ENCODE peak calls at places on chromosomes 2 and 18, in six cellular contexts. K is PC-3, V is GM12865, Y is NCI-H748 treated with DMSO at 0.1 percent for 48 hours, U is aorta, E is SK-MEL-5. X is an unnamed sample.

GRCh38 chr18:46152808-46153617 is 48.8 kb downstream of the HAUS1 start:
- DNase-seq in K (peak), V (no peak), Y (no peak), U (no peak), E (no peak), X (peak)

GRCh38 chr18:35514283-35514682 is 16.5 kb upstream of the INO80C start:
- DNase-seq in K (no peak), V (no peak), Y (no peak), U (no peak), E (no peak), X (no peak)

GRCh38 chr2:48253301-48253700 is 276.7 kb upstream of the STON1 start:
- DNase-seq in K (no peak), V (no peak), Y (no peak), U (no peak), E (no peak), X (no peak)

GRCh38 chr2:26585966-26586365 is 55.2 kb downstream of the CIB4 start:
- DNase-seq in K (no peak), V (no peak), Y (no peak), U (peak), E (no peak), X (no peak)

GRCh38 chr2:120134263-120134662 is 88.9 kb downstream of the TMEM185B start:
- DNase-seq in K (peak), V (no peak), Y (no peak), U (peak), E (no peak), X (peak)

GRCh38 chr2:62300925-62301324 is 105.0 kb downstream of the B3GNT2 start:
- DNase-seq in K (no peak), V (no peak), Y (no peak), U (no peak), E (no peak), X (no peak)

GRCh38 chr2:234951386-234952269 is at the start of gene SH3BP4:
- DNase-seq in K (peak), V (no peak), Y (peak), U (peak), E (peak), X (peak)

GRCh38 chr2:17615728-17616351 is 75.3 kb downstream of the VSNL1 start:
- DNase-seq in K (peak), V (no peak), Y (no peak), U (no peak), E (no peak), X (peak)

GRCh38 chr18:63897072-63897471 is 9.6 kb downstream of the SERPINB2 start:
- DNase-seq in K (no peak), V (no peak), Y (no peak), U (no peak), E (peak), X (no peak)

GRCh38 chr2:182115258-182115657 is 129.6 kb downstream of the PPP1R1C start:
- DNase-seq in K (peak), V (no peak), Y (no peak), U (no peak), E (no peak), X (peak)

GRCh38 chr2:109322646-109323045 is 193.6 kb downstream of the SH3RF3 start:
- DNase-seq in K (no peak), V (no peak), Y (no peak), U (no peak), E (no peak), X (no peak)

GRCh38 chr18:45874501-45875184 is 49.2 kb downstream of the SIGLEC15 start:
- DNase-seq in K (no peak), V (peak), Y (no peak), U (no peak), E (peak), X (no peak)

GRCh38 chr2:119252186-119253113 is 28.8 kb downstream of the STEAP3 start:
- DNase-seq in K (peak), V (no peak), Y (no peak), U (no peak), E (peak), X (peak)

GRCh38 chr2:16279641-16280040 is 339.3 kb downstream of the MYCN start:
- DNase-seq in K (no peak), V (no peak), Y (no peak), U (no peak), E (no peak), X (no peak)

GRCh38 chr2:222709191-222709891 is 37.9 kb downstream of the MOGAT1 start:
- DNase-seq in K (peak), V (peak), Y (peak), U (peak), E (peak), X (peak)

GRCh38 chr2:147657086-147658000 is 187.5 kb upstream of the ACVR2A start:
- DNase-seq in K (no peak), V (no peak), Y (no peak), U (no peak), E (no peak), X (no peak)

GRCh38 chr2:130165293-130166016 is 15.9 kb downstream of the SMPD4 start:
- DNase-seq in K (no peak), V (no peak), Y (no peak), U (no peak), E (no peak), X (no peak)

GRCh38 chr2:85702172-85702571 is 8.0 kb downstream of the GNLY start:
- DNase-seq in K (peak), V (no peak), Y (no peak), U (no peak), E (no peak), X (peak)

GRCh38 chr2:209525336-209525735 is 101.5 kb downstream of the MAP2 start:
- DNase-seq in K (no peak), V (no peak), Y (no peak), U (no peak), E (no peak), X (peak)

GRCh38 chr2:218648473-218649100 is 10.8 kb downstream of the ZNF142 start:
- DNase-seq in K (peak), V (peak), Y (peak), U (peak), E (peak), X (peak)

GRCh38 chr2:147398301-147398700 is 446.5 kb upstream of the ACVR2A start:
- DNase-seq in K (no peak), V (no peak), Y (no peak), U (no peak), E (no peak), X (no peak)

GRCh38 chr2:71513096-71513495 is 59.7 kb downstream of the DYSF start:
- DNase-seq in K (no peak), V (no peak), Y (no peak), U (no peak), E (no peak), X (no peak)

GRCh38 chr18:36525913-36526312 is 228.4 kb downstream of the FHOD3 start:
- DNase-seq in K (peak), V (no peak), Y (no peak), U (no peak), E (no peak), X (no peak)

GRCh38 chr2:71100195-71100964 is 29.6 kb downstream of the MCEE start:
- DNase-seq in K (peak), V (peak), Y (peak), U (no peak), E (peak), X (peak)

GRCh38 chr2:138502253-138503086 is 900 bp downstream of the SPOPL start:
- DNase-seq in K (peak), V (peak), Y (peak), U (no peak), E (no peak), X (peak)

GRCh38 chr2:42267530-42267929 is 93.5 kb downstream of the COX7A2L start:
- DNase-seq in K (no peak), V (peak), Y (no peak), U (no peak), E (no peak), X (no peak)

GRCh38 chr18:39846277-39846676 is 2108.8 kb upstream of the PIK3C3 start:
- DNase-seq in K (no peak), V (no peak), Y (no peak), U (no peak), E (no peak), X (no peak)

GRCh38 chr2:120441744-120442471 is 96.0 kb downstream of the INHBB start:
- DNase-seq in K (peak), V (no peak), Y (no peak), U (peak), E (peak), X (peak)

GRCh38 chr2:96154506-96155380 is 9.5 kb upstream of the DUSP2 start:
- DNase-seq in K (no peak), V (no peak), Y (no peak), U (peak), E (no peak), X (no peak)

GRCh38 chr2:204145197-204146190 is 208.9 kb downstream of the ICOS start:
- DNase-seq in K (peak), V (peak), Y (peak), U (peak), E (peak), X (peak)

GRCh38 chr2:175595139-175595538 is 406.9 kb downstream of the LNPK start:
- DNase-seq in K (no peak), V (no peak), Y (no peak), U (no peak), E (no peak), X (no peak)

GRCh38 chr18:48554610-48555400 is 16.0 kb downstream of the CTIF start:
- DNase-seq in K (no peak), V (no peak), Y (no peak), U (peak), E (no peak), X (no peak)

GRCh38 chr2:95379616-95379925 is 22.9 kb upstream of the FAHD2A start:
- DNase-seq in K (no peak), V (no peak), Y (no peak), U (no peak), E (no peak), X (no peak)

GRCh38 chr2:126906781-126907180 is 8.1 kb downstream of the TEX51 start:
- DNase-seq in K (no peak), V (no peak), Y (no peak), U (no peak), E (no peak), X (no peak)

GRCh38 chr2:231059756-231060155 is 3.1 kb downstream of the PSMD1 start:
- DNase-seq in K (peak), V (no peak), Y (no peak), U (no peak), E (no peak), X (no peak)

GRCh38 chr2:205914736-205915510 is 171.1 kb downstream of the INO80D start:
- DNase-seq in K (no peak), V (no peak), Y (peak), U (no peak), E (no peak), X (peak)

GRCh38 chr2:180077295-180077906 is 70.3 kb upstream of the CWC22 start:
- DNase-seq in K (peak), V (no peak), Y (peak), U (no peak), E (peak), X (peak)

GRCh38 chr2:121075006-121075545 is 209.9 kb downstream of the TFCP2L1 start:
- DNase-seq in K (peak), V (peak), Y (peak), U (peak), E (peak), X (peak)

GRCh38 chr2:102117488-102117887 is 25.1 kb upstream of the IL1R1 start:
- DNase-seq in K (no peak), V (no peak), Y (no peak), U (no peak), E (no peak), X (no peak)

GRCh38 chr2:44535376-44535775 is 173.6 kb downstream of the CAMKMT start:
- DNase-seq in K (no peak), V (no peak), Y (no peak), U (no peak), E (no peak), X (no peak)

X was measured in kidney tubule cell.